ENCODE peak calls at places on chromosome X, in four cellular contexts. R is HepG2, J is SK-N-SH, V is K562. H is an unnamed sample.

GRCh38 chrX:138925330-138925729 is 213.8 kb upstream of the FGF13 start:
- DNase-seq in R (no peak), J (no peak), V (peak), H (no peak)

GRCh38 chrX:30283456-30284200 is 25.6 kb downstream of the NR0B1 start:
- DNase-seq in R (peak), J (no peak), V (peak), H (peak)

GRCh38 chrX:39907964-39908616 is 189.7 kb downstream of the BCOR start:
- DNase-seq in R (peak), J (peak), V (no peak), H (peak)

GRCh38 chrX:147776988-147777387 is 134.7 kb upstream of the FMR1 start:
- DNase-seq in R (no peak), J (no peak), V (no peak), H (no peak)

GRCh38 chrX:49184294-49185061 is 1.7 kb downstream of the PRICKLE3 start:
- DNase-seq in R (no peak), J (no peak), V (peak), H (peak)

GRCh38 chrX:101595739-101596419 is 21.9 kb downstream of the ARMCX6 start:
- DNase-seq in R (peak), J (peak), V (peak), H (peak)

GRCh38 chrX:104013606-104014005 is at the start of gene H2BW1:
- DNase-seq in R (no peak), J (no peak), V (peak), H (no peak)

GRCh38 chrX:78800114-78800513 is 52.6 kb downstream of the LPAR4 start:
- DNase-seq in R (no peak), J (no peak), V (no peak), H (no peak)

GRCh38 chrX:2673611-2674010 is 17.5 kb upstream of the CD99 start:
- DNase-seq in R (no peak), J (no peak), V (no peak), H (no peak)

GRCh38 chrX:43836435-43837184 is 45.6 kb downstream of the MAOB start:
- DNase-seq in R (peak), J (peak), V (peak), H (peak)

GRCh38 chrX:148035371-148035770 is 54.2 kb downstream of the FMR1NB start:
- DNase-seq in R (no peak), J (no peak), V (no peak), H (no peak)

GRCh38 chrX:116318672-116319071 is 117.7 kb upstream of the SLC6A14 start:
- DNase-seq in R (no peak), J (no peak), V (no peak), H (no peak)

GRCh38 chrX:78333521-78333920 is 6.1 kb upstream of the CYSLTR1 start:
- DNase-seq in R (no peak), J (no peak), V (no peak), H (no peak)

GRCh38 chrX:57177070-57177469 is 39.9 kb upstream of the SPIN2A start:
- DNase-seq in R (no peak), J (no peak), V (no peak), H (no peak)

GRCh38 chrX:155056877-155057792 is 13.8 kb downstream of the CMC4 start:
- DNase-seq in R (peak), J (peak), V (peak), H (peak)
- TF ChIP-seq ELF1 in R (no peak), J (no peak), V (no peak), H (no peak)

GRCh38 chrX:19682712-19683331 is 167.5 kb upstream of the MAP3K15 start:
- DNase-seq in R (no peak), J (peak), V (no peak), H (no peak)
- TF ChIP-seq YY1 in R (no peak), J (no peak), V (no peak), H (no peak)

GRCh38 chrX:108439434-108439883 is at the start of gene COL4A5:
- DNase-seq in R (peak), J (no peak), V (peak), H (peak)
- TF ChIP-seq ELF1 in R (no peak), J (no peak), V (no peak), H (no peak)

GRCh38 chrX:44992775-44993174 is 119.8 kb downstream of the KDM6A start:
- DNase-seq in R (no peak), J (no peak), V (no peak), H (no peak)

GRCh38 chrX:44989995-44990770 is 117.2 kb downstream of the KDM6A start:
- DNase-seq in R (no peak), J (no peak), V (no peak), H (no peak)
- TF ChIP-seq YY1 in R (no peak), J (no peak), V (no peak), H (no peak)

DNA sequence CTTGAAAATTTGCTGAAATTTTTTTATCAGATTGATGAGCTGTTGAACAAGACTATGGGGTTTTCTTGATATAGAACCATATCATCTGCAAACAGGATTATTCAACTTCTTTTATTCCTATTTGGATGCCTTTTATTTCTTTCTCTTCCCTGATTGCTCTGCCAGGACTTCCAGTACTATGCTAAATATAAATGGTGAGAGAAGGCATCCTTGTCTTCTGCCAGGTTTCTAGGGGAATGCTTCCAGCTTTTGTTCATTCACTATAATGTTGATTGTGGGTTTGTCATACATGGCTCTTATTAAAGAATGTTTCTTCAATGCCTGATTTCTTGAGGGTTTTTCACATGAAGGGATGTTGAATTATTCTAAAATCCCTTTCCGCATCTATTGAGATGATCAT is 1139.5 kb downstream of the FAM133A start:
- DNase-seq in R (no peak), J (no peak), V (no peak), H (no peak)
- TF ChIP-seq ELF1 in R (no peak), J (no peak), V (no peak), H (no peak)

GRCh38 chrX:55818673-55819375 is 101.3 kb downstream of the RRAGB start:
- DNase-seq in R (no peak), J (no peak), V (no peak), H (no peak)

GRCh38 chrX:55813150-55813549 is 95.6 kb downstream of the RRAGB start:
- DNase-seq in R (no peak), J (no peak), V (no peak), H (no peak)

GRCh38 chrX:55816023-55816422 is 98.5 kb downstream of the RRAGB start:
- DNase-seq in R (no peak), J (no peak), V (no peak), H (no peak)

DNA sequence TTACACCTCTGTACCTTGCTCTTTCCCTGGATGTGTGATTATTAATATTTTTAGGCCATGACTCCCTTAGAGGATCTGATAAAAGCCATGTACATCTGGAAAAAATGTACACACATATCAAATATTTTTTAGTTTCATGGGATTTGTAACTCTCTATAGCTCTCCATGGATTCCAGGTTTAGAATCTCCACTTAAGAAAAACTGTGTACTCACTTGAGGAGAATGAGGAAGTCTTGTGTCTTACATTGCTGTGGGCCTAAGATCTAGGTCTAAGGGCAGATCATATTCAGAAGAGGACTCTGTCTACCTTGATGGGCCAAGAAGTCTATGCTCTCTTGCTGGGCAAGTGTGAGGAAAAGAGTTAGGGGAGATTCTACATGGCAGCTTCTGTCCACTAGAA is 98.0 kb downstream of the RRAGB start:
- DNase-seq in R (no peak), J (no peak), V (no peak), H (no peak)
- TF ChIP-seq YY1 in R (no peak), J (no peak), V (no peak), H (no peak)

DNA sequence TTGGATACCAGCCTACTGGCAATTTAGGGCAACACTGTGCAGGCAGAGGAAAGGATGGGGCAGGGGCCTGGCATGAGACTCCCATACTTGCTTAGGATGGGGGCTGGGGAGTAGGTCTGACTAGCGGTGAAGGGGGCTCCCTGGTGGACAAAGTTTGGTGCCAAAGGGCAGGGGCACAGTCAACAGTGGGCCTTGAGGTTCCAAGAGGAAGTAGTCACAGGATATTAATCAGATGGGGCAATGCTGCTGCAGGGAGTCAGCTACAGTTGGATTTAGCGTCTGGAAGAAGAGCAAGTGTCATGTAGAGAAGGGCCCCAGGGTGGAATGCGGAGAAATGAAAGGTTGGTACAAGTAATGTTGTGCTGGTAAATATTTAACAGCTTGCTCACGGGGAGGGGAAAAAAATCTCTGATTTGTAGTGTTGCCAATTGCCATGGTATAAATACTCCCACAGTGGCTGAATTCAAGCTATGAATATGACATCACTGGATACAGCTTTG is 139.4 kb downstream of the PJA1 start:
- DNase-seq in R (no peak), J (no peak), V (no peak), H (no peak)
- TF ChIP-seq ELF1 in R (no peak), J (no peak), V (no peak), H (no peak)

GRCh38 chrX:55109304-55109703 is 20.5 kb downstream of the PAGE2 start:
- DNase-seq in R (no peak), J (no peak), V (no peak), H (no peak)
- TF ChIP-seq YY1 in R (no peak), J (no peak), V (no peak), H (no peak)

H was measured in HCT116.